ENCODE peak calls at places on chromosomes 4 and X, in four cellular contexts. One of them, this sample, is unnamed.

GRCh38 chrX:3393581-3394111 is 47.2 kb upstream of the MXRA5 start:
- DNase-seq in upper lobe of left lung: no peak
- DNase-seq in left cardiac atrium: no peak
- DNase-seq in heart left ventricle: no peak
- DNase-seq in this sample: no peak

GRCh38 chr4:9927317-9928007 is 93.8 kb downstream of the SLC2A9 start:
- DNase-seq in upper lobe of left lung: no peak
- DNase-seq in left cardiac atrium: no peak
- DNase-seq in heart left ventricle: no peak
- DNase-seq in this sample: no peak

GRCh38 chrX:154023276-154024000 is 3.7 kb upstream of the IRAK1 start:
- DNase-seq in upper lobe of left lung: no peak
- DNase-seq in left cardiac atrium: no peak
- DNase-seq in heart left ventricle: no peak
- DNase-seq in this sample: no peak

GRCh38 chr4:1469596-1470392 is 63.6 kb upstream of the NKX1-1 start:
- DNase-seq in upper lobe of left lung: no peak
- DNase-seq in left cardiac atrium: peak; percentile 10
- DNase-seq in heart left ventricle: no peak
- DNase-seq in this sample: peak; percentile 79

GRCh38 chr4:102263024-102263787 is 82.1 kb downstream of the SLC39A8 start:
- DNase-seq in upper lobe of left lung: no peak
- DNase-seq in left cardiac atrium: no peak
- DNase-seq in heart left ventricle: no peak
- DNase-seq in this sample: no peak

GRCh38 chrX:68978211-68978780 is 149.5 kb downstream of the EFNB1 start:
- DNase-seq in upper lobe of left lung: no peak
- DNase-seq in left cardiac atrium: no peak
- DNase-seq in heart left ventricle: peak; percentile 30
- DNase-seq in this sample: no peak

GRCh38 chr4:6929735-6930464 is 20.3 kb downstream of the TBC1D14 start:
- DNase-seq in upper lobe of left lung: no peak
- DNase-seq in left cardiac atrium: no peak
- DNase-seq in heart left ventricle: no peak
- DNase-seq in this sample: no peak

GRCh38 chr4:108006361-108006760 is 16.7 kb downstream of the HADH start:
- DNase-seq in upper lobe of left lung: no peak
- DNase-seq in left cardiac atrium: no peak
- DNase-seq in heart left ventricle: no peak
- DNase-seq in this sample: no peak

GRCh38 chr4:96525901-96526300 is 686.0 kb downstream of the PDHA2 start:
- DNase-seq in upper lobe of left lung: no peak
- DNase-seq in left cardiac atrium: no peak
- DNase-seq in heart left ventricle: no peak
- DNase-seq in this sample: no peak

GRCh38 chr4:121156822-121157769 is 7.0 kb downstream of the TNIP3 start:
- DNase-seq in upper lobe of left lung: peak; percentile 79
- DNase-seq in left cardiac atrium: peak; percentile 33
- DNase-seq in heart left ventricle: peak; percentile 20
- DNase-seq in this sample: peak; percentile 36

GRCh38 chrX:68878977-68879376 is 50.2 kb downstream of the EFNB1 start:
- DNase-seq in upper lobe of left lung: no peak
- DNase-seq in left cardiac atrium: no peak
- DNase-seq in heart left ventricle: no peak
- DNase-seq in this sample: no peak

GRCh38 chrX:71859637-71860036 is 51.0 kb upstream of the NHSL2 start:
- DNase-seq in upper lobe of left lung: no peak
- DNase-seq in left cardiac atrium: no peak
- DNase-seq in heart left ventricle: no peak
- DNase-seq in this sample: peak; percentile 53

GRCh38 chr4:175729665-175730064 is 82.4 kb downstream of the GPM6A start:
- DNase-seq in upper lobe of left lung: no peak
- DNase-seq in left cardiac atrium: no peak
- DNase-seq in heart left ventricle: no peak
- DNase-seq in this sample: no peak

GRCh38 chrX:73965833-73966232 is 338.1 kb upstream of the ZCCHC13 start:
- DNase-seq in upper lobe of left lung: no peak
- DNase-seq in left cardiac atrium: no peak
- DNase-seq in heart left ventricle: no peak
- DNase-seq in this sample: no peak

GRCh38 chrX:121642415-121642814 is 595.0 kb downstream of the GLUD2 start:
- DNase-seq in upper lobe of left lung: no peak
- DNase-seq in left cardiac atrium: no peak
- DNase-seq in heart left ventricle: no peak
- DNase-seq in this sample: no peak

GRCh38 chr4:15232725-15233597 is 194.9 kb upstream of the C1QTNF7 start:
- DNase-seq in upper lobe of left lung: no peak
- DNase-seq in left cardiac atrium: no peak
- DNase-seq in heart left ventricle: no peak
- DNase-seq in this sample: peak; percentile 16

GRCh38 chr4:40395908-40396806 is 61.0 kb downstream of the CHRNA9 start:
- DNase-seq in upper lobe of left lung: peak; percentile 91
- DNase-seq in left cardiac atrium: peak; percentile 45
- DNase-seq in heart left ventricle: peak; percentile 28
- DNase-seq in this sample: peak; percentile 85

GRCh38 chr4:158996669-158997074 is 106.2 kb upstream of the RAPGEF2 start:
- DNase-seq in upper lobe of left lung: no peak
- DNase-seq in left cardiac atrium: no peak
- DNase-seq in heart left ventricle: no peak
- DNase-seq in this sample: peak; percentile 55

GRCh38 chr4:6769984-6770420 is 12.5 kb upstream of the KIAA0232 start:
- DNase-seq in upper lobe of left lung: no peak
- DNase-seq in left cardiac atrium: no peak
- DNase-seq in heart left ventricle: no peak
- DNase-seq in this sample: no peak

GRCh38 chr4:48693856-48694574 is 86.1 kb downstream of the FRYL start:
- DNase-seq in upper lobe of left lung: no peak
- DNase-seq in left cardiac atrium: no peak
- DNase-seq in heart left ventricle: no peak
- DNase-seq in this sample: no peak

GRCh38 chr4:28225689-28226353 is 1365.2 kb downstream of the STIM2 start:
- DNase-seq in upper lobe of left lung: no peak
- DNase-seq in left cardiac atrium: no peak
- DNase-seq in heart left ventricle: no peak
- DNase-seq in this sample: no peak

GRCh38 chr4:145098675-145099037 is 545 bp downstream of the ABCE1 start:
- DNase-seq in upper lobe of left lung: peak; percentile 50
- DNase-seq in left cardiac atrium: peak; percentile 37
- DNase-seq in heart left ventricle: peak; percentile 33
- DNase-seq in this sample: peak; percentile 40

GRCh38 chr4:125389713-125390112 is 75.0 kb downstream of the FAT4 start:
- DNase-seq in upper lobe of left lung: no peak
- DNase-seq in left cardiac atrium: no peak
- DNase-seq in heart left ventricle: no peak
- DNase-seq in this sample: no peak

GRCh38 chr4:38024203-38024504 is 64.0 kb downstream of the PTTG2 start:
- DNase-seq in upper lobe of left lung: no peak
- DNase-seq in left cardiac atrium: no peak
- DNase-seq in heart left ventricle: no peak
- DNase-seq in this sample: no peak

GRCh38 chr4:65918217-65918616 is 247.9 kb upstream of the EPHA5 start:
- DNase-seq in upper lobe of left lung: no peak
- DNase-seq in left cardiac atrium: no peak
- DNase-seq in heart left ventricle: no peak
- DNase-seq in this sample: no peak

GRCh38 chrX:56530011-56530410 is 33.4 kb upstream of the UBQLN2 start:
- DNase-seq in upper lobe of left lung: no peak
- DNase-seq in left cardiac atrium: no peak
- DNase-seq in heart left ventricle: no peak
- DNase-seq in this sample: no peak

GRCh38 chrX:1589356-1590130 is 1.9 kb upstream of the AKAP17A start:
- DNase-seq in upper lobe of left lung: no peak
- DNase-seq in left cardiac atrium: no peak
- DNase-seq in heart left ventricle: peak; percentile 5
- DNase-seq in this sample: no peak